ENCODE peak calls at places on chromosomes 4 and X, in four cellular contexts. P is lower leg skin, M is heart left ventricle, F is Peyer's patch. X is an unnamed sample.

GRCh38 chr4:84167579-84167978 is 331.5 kb downstream of the NKX6-1 start:
- DNase-seq in P (no peak), M (no peak), F (no peak), X (no peak)

GRCh38 chr4:26583538-26583864 is 383 bp upstream of the TBC1D19 start:
- DNase-seq in P (no peak), M (no peak), F (no peak), X (no peak)

GRCh38 chr4:131054489-131055019 is 1958.6 kb downstream of the C4orf33 start:
- DNase-seq in P (no peak), M (no peak), F (no peak), X (no peak)

GRCh38 chrX:96971812-96972211 is 88.1 kb downstream of the RPA4 start:
- DNase-seq in P (no peak), M (no peak), F (no peak), X (no peak)

GRCh38 chr4:16991455-16991854 is 93.0 kb upstream of the LDB2 start:
- DNase-seq in P (no peak), M (no peak), F (no peak), X (no peak)

GRCh38 chr4:20252656-20253271 is 1.1 kb downstream of the SLIT2 start:
- DNase-seq in P (peak), M (peak), F (peak), X (peak)

GRCh38 chr4:23909671-23910070 is 19.8 kb upstream of the PPARGC1A start:
- DNase-seq in P (no peak), M (no peak), F (no peak), X (no peak)

GRCh38 chr4:25915359-25915716 is 1.3 kb downstream of the SMIM20 start:
- DNase-seq in P (no peak), M (no peak), F (no peak), X (no peak)

GRCh38 chr4:149223659-149224058 is 592.0 kb downstream of the IQCM start:
- DNase-seq in P (no peak), M (no peak), F (no peak), X (no peak)

GRCh38 chr4:62014982-62015739 is 815.0 kb downstream of the ADGRL3 start:
- DNase-seq in P (no peak), M (no peak), F (no peak), X (no peak)

GRCh38 chr4:145731026-145731425 is 51.1 kb downstream of the C4orf51 start:
- DNase-seq in P (no peak), M (no peak), F (no peak), X (no peak)

GRCh38 chr4:114180481-114180880 is 201.0 kb upstream of the ARSJ start:
- DNase-seq in P (no peak), M (no peak), F (no peak), X (no peak)

GRCh38 chr4:143336828-143337599 is at the start of gene GAB1:
- DNase-seq in P (peak), M (peak), F (peak), X (peak)

GRCh38 chr4:119039779-119040178 is 95.9 kb upstream of the MYOZ2 start:
- DNase-seq in P (no peak), M (no peak), F (no peak), X (no peak)

GRCh38 chrX:107752714-107753113 is 22.9 kb downstream of the TSC22D3 start:
- DNase-seq in P (no peak), M (no peak), F (no peak), X (no peak)

GRCh38 chr4:187993827-187994226 is 1.7 kb upstream of the ZFP42 start:
- DNase-seq in P (no peak), M (no peak), F (no peak), X (no peak)

GRCh38 chr4:16034010-16034829 is 49.6 kb downstream of the PROM1 start:
- DNase-seq in P (no peak), M (no peak), F (no peak), X (no peak)

GRCh38 chr4:8732092-8732491 is 139.5 kb downstream of the CPZ start:
- DNase-seq in P (peak), M (no peak), F (no peak), X (no peak)

GRCh38 chrX:40878821-40879571 is 143.7 kb upstream of the MED14 start:
- DNase-seq in P (no peak), M (no peak), F (no peak), X (no peak)

DNA sequence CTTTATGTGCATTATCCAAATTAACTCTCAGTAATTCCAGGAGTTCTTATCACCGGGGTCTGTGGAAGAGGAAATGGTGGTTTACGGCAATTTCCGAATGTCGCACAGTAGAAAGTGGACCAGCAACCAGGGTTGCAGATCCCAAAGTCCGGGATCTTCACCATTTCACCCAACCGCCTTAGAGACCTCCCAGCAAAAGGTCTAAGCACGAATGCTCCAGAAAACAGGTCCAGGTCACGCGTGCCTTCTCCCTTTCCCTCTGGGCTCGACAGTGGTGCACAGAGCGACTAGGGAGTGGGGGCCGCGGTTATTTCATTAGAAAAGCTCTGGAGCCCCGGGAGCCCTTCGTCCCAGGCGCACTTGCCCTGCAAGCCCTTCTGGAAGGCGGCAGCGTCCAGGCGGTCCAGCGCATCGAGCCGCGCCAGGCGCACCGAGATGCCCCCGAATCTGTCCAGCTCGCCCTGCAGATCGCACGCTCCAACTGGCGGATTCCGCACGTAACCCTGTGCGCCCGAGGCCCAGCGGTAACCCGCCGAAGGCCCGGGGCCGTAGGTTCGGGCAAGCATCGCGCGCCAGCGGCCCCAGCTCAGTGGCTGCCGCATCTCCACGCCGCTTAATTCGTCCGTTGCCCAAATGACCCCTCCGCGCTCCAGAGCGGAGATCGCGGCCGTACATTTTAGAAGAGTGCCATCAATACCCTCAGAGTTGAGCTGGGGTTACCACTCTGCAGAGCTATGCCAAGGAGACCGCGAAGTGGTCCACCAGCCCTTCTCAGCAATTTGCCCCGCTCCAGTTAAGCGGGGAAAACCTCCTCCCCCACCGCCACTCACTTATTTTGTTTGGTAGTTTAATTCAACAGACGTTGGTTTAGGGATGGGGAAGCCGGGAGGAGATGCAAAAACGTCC is at the start of gene NUDT6:
- DNase-seq in P (peak), M (peak), F (peak), X (peak)
- TF ChIP-seq POLR2A in P (no peak), M (no peak), F (no peak), X (no peak)

GRCh38 chr4:41360214-41360910 is 103.6 kb downstream of the UCHL1 start:
- DNase-seq in P (peak), M (peak), F (peak), X (peak)
- TF ChIP-seq POLR2A in P (no peak), M (peak), F (no peak), X (no peak)

GRCh38 chrX:49002091-49002935 is at the start of gene GRIPAP1:
- DNase-seq in P (peak), M (peak), F (peak), X (peak)
- TF ChIP-seq POLR2A in P (no peak), M (no peak), F (peak), X (peak)

GRCh38 chr4:168162604-168163003 is 70.3 kb downstream of the ANXA10 start:
- DNase-seq in P (no peak), M (no peak), F (no peak), X (no peak)
- TF ChIP-seq POLR2A in P (no peak), M (no peak), F (no peak), X (no peak)

GRCh38 chr4:4867745-4868505 is 8.5 kb downstream of the MSX1 start:
- DNase-seq in P (no peak), M (no peak), F (no peak), X (no peak)
- TF ChIP-seq POLR2A in P (no peak), M (no peak), F (no peak), X (no peak)

DNA sequence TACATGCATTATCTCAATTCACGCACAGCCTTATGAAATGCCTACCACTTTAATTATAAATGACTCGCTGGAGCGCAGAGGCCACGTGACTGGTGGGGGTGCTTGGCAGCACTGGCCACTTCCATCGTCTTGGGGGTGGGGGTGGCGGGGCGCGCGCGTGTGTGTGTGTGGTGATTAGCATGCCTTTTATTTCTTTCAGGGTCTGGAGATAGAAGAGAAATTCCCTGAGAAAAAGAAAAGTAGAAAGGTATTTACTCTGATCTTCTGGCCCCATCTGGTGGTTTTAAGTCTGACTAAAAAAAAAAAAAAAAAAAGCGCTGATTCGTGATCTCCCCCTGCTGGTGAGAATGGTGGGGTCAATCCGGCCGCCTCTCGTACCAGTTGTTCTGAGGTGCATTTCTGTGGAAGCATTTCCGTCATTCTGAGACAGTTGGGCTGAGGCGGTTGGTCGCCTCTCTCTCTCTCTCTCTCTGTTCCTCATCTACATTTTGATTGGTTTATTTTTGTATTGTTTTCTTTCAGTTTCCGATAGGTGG is at the start of gene CCNB3:
- DNase-seq in P (peak), M (peak), F (peak), X (peak)
- TF ChIP-seq POLR2A in P (no peak), M (no peak), F (peak), X (no peak)

DNA sequence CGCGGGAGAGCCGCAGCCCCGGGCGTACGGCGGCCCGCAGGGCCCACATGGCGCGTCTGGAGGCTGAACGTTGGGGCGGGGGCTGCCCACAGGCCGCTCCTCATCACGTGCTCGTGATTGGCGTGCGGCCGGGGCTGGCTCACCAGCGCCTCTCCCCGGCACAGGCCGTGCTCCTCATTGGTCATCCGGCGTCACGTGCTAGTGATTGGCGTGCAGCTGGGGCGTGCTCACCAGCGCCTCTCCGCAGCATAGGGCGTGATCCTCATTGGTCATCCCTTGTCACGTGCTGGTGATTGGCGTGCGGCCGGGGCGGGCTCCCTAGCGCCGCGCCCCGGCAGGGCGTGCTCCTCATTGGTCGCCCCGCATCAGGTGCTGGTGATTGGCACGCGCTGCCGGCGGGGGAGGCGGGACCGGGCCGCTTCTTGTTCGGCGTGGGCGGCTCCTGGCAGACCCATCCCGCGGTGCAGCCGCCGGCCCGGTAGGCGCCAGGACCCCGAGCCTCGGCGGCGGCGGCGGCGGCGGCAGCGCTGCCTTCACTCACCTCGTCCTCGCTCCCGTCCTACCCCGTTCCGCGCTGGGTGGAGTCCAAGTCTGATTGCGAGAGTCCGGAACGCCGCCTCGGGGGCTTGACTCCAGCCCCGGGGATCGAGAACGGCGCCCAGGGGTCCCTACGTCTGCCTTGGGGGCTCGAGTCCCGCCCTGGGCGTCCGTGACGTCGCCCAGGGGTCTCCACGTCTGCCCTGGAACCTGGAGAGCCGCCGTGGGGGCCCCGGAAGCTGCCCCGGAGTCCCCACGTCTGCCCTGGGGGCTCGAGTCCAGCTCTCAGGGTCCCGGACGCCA is at the start of gene GTPBP6:
- DNase-seq in P (peak), M (peak), F (peak), X (peak)
- TF ChIP-seq POLR2A in P (no peak), M (peak), F (peak), X (no peak)

DNA sequence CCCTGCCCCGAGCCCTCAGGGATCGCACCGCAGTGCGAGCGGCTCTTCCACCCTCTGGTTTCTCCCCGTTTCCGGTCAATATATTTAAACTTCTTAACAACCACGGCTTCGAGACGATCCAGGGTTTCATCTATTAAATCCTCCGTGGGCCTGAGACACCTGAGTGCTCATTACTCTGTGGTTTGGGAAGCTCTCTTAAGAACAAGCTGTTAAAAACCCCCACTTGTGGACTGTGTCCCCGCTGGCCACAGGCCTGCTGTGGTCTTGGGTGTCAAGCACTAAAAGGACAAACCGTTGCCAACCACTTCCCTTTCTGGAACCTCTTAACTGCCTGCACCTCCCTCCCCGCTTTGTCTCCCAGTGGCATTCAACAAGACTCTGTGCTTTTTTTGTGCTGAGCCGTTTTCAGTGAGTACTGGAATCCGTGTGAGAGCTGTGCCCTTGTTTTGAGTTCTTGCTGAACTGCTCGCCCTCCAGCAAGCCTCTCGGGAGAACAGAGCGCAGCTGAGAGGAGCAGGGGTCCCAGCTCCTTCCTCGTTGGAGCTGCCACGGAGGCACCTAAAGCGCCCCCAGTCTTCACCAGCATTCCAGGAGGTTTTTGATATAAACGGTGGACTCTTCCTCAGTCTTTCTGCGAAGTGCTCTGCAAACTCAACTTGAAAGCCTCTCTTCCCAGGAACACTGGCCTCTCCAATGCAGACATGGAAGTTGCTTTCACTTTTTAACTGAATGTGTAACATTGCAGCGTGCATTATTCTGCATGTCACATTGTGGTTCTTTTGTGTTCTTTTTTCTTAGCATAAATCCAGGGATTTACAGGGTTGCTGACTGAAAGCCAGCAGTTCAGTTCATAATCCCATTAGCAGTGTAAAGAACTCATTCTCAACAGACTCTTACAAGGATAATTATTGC is 706 bp upstream of the IGFBP7 start:
- DNase-seq in P (peak), M (peak), F (peak), X (no peak)
- TF ChIP-seq POLR2A in P (no peak), M (no peak), F (no peak), X (no peak)

GRCh38 chr4:154562697-154563254 is at the start of gene FGB:
- DNase-seq in P (no peak), M (no peak), F (no peak), X (no peak)
- TF ChIP-seq POLR2A in P (no peak), M (no peak), F (no peak), X (no peak)

X was measured in suprapubic skin.